ENCODE peak calls at places on chromosomes 5 and 9, in five cellular contexts. Y, Z, R, F and P are unnamed samples.

GRCh38 chr5:149656576-149657182 is 73.4 kb upstream of the PPARGC1B start:
- DNase-seq in Z (no peak), R (peak; percentile 58), F (no peak), Y (peak; percentile 43), P (no peak)

GRCh38 chr5:93925321-93925720 is 183.9 kb upstream of the POU5F2 start:
- DNase-seq in R (no peak), Y (no peak), Z (no peak), F (no peak), P (no peak)

GRCh38 chr9:14373726-14374125 is 59.8 kb upstream of the NFIB start:
- DNase-seq in F (no peak), Y (no peak), R (no peak), Z (no peak), P (no peak)

GRCh38 chr9:18138676-18139075 is 335.3 kb upstream of the ADAMTSL1 start:
- DNase-seq in Z (no peak), Y (no peak), R (no peak), F (no peak), P (no peak)

GRCh38 chr5:54610197-54610898 is 92.8 kb downstream of the SNX18 start:
- DNase-seq in Z (no peak), Y (no peak), R (no peak), F (peak; percentile 51), P (no peak)

GRCh38 chr5:55993628-55994501 is 898 bp downstream of the IL6ST start:
- DNase-seq in Y (no peak), Z (no peak), F (no peak), R (no peak), P (no peak)

GRCh38 chr9:99319048-99319447 is 97.0 kb downstream of the SEC61B start:
- DNase-seq in Z (no peak), F (no peak), Y (no peak), R (no peak), P (no peak)

GRCh38 chr5:139023276-139023675 is 148.1 kb upstream of the LRRTM2 start:
- DNase-seq in Z (no peak), R (no peak), Y (no peak), F (no peak), P (no peak)

GRCh38 chr5:126462239-126463014 is 39.2 kb downstream of the GRAMD2B start:
- DNase-seq in F (no peak), R (no peak), Y (no peak), Z (no peak), P (no peak)

GRCh38 chr5:38800044-38800443 is 45.8 kb upstream of the OSMR start:
- DNase-seq in R (no peak), Z (no peak), Y (no peak), F (no peak), P (no peak)

GRCh38 chr9:69945671-69946141 is 97.9 kb upstream of the MAMDC2 start:
- DNase-seq in F (no peak), Z (no peak), Y (no peak), R (no peak), P (no peak)

GRCh38 chr5:160472482-160472881 is 50.8 kb downstream of the PTTG1 start:
- DNase-seq in Y (no peak), Z (no peak), R (no peak), F (no peak), P (no peak)

GRCh38 chr5:76542887-76543690 is 80.1 kb downstream of the F2RL2 start:
- DNase-seq in Z (no peak), Y (peak; percentile 39), F (no peak), R (peak; percentile 65), P (no peak)

GRCh38 chr5:33549982-33550567 is 109.3 kb downstream of the TARS1 start:
- DNase-seq in F (no peak), Y (no peak), Z (no peak), R (peak; percentile 13), P (no peak)

GRCh38 chr5:36939969-36940858 is 63.6 kb downstream of the NIPBL start:
- DNase-seq in F (no peak), Y (no peak), R (no peak), Z (no peak), P (no peak)

GRCh38 chr5:103511554-103511885 is 51.1 kb downstream of the NUDT12 start:
- DNase-seq in Z (no peak), F (no peak), Y (no peak), R (no peak), P (no peak)

GRCh38 chr9:37300620-37301368 is 121.7 kb upstream of the GRHPR start:
- DNase-seq in R (peak; percentile 60), Z (no peak), F (no peak), Y (no peak), P (no peak)

GRCh38 chr5:156402387-156402921 is 75.5 kb downstream of the SGCD start:
- DNase-seq in F (peak; percentile 87), Y (no peak), Z (no peak), R (no peak), P (no peak)

GRCh38 chr9:125548141-125548540 is 158.9 kb downstream of the MAPKAP1 start:
- DNase-seq in Y (no peak), F (no peak), R (no peak), Z (peak; percentile 79), P (no peak)

GRCh38 chr9:9003184-9003583 is 1203.6 kb upstream of the DMAC1 start:
- DNase-seq in Y (no peak), R (no peak), Z (peak; percentile 16), F (no peak), P (peak; percentile 1)

GRCh38 chr9:136672431-136673087 is 9.8 kb downstream of the EGFL7 start:
- DNase-seq in F (no peak), R (peak; percentile 42), Z (no peak), Y (no peak), P (no peak)

GRCh38 chr9:96232539-96233241 is 69.3 kb downstream of the HSD17B3 start:
- DNase-seq in Z (peak; percentile 41), Y (peak; percentile 67), F (no peak), R (peak; percentile 62), P (peak; percentile 70)

GRCh38 chr5:3276891-3277290 is 318.7 kb upstream of the IRX1 start:
- DNase-seq in F (no peak), Y (no peak), Z (no peak), R (no peak), P (no peak)

GRCh38 chr5:131997727-131998117 is 13.7 kb downstream of the ACSL6 start:
- DNase-seq in R (no peak), Z (no peak), F (no peak), Y (no peak), P (no peak)
- TF ChIP-seq FOXM1 in R (no peak), Z (no peak), F (no peak), Y (no peak), P (no peak)

GRCh38 chr9:114738581-114739316 is 56.8 kb upstream of the TEX48 start:
- DNase-seq in F (peak; percentile 24), Y (peak; percentile 77), Z (peak; percentile 46), R (peak; percentile 73), P (peak; percentile 69)

GRCh38 chr9:114732842-114733241 is 50.9 kb upstream of the TEX48 start:
- DNase-seq in Z (no peak), Y (no peak), F (no peak), R (no peak), P (no peak)

GRCh38 chr9:114735732-114736131 is 53.7 kb upstream of the TEX48 start:
- DNase-seq in F (no peak), Y (no peak), Z (no peak), R (no peak), P (no peak)

GRCh38 chr9:114733814-114734213 is 51.8 kb upstream of the TEX48 start:
- DNase-seq in Y (no peak), F (no peak), Z (no peak), R (no peak), P (no peak)

GRCh38 chr9:114737118-114737517 is 55.1 kb upstream of the TEX48 start:
- DNase-seq in R (no peak), Z (no peak), F (no peak), Y (no peak), P (no peak)
- TF ChIP-seq FOXM1 in R (no peak), Z (no peak), F (no peak), Y (no peak), P (no peak)

GRCh38 chr5:158917731-158918130 is 182.0 kb downstream of the EBF1 start:
- DNase-seq in Z (no peak), F (no peak), Y (no peak), R (no peak), P (no peak)
- TF ChIP-seq FOXM1 in Z (no peak), F (no peak), Y (no peak), R (no peak), P (no peak)

DNA sequence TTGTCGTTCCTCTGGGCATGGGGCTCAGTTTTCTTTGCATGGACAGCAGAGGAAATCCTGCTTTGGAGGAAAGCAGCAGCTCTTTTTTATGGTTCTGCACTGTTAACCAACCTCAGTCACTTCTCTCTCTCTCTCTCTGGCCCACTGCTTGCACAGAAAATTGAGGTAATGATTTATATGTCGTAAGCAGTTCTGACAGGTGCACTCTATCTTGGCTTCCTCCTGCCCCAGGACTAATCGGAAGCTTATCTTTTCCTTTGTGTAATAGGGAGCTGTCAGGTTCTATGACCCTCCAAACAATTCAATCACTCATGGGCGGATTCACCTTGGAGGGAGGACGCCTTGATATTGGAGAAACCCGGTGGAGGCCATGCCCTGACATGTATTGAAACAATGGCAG is 159.7 kb upstream of the GPR151 start:
- DNase-seq in R (no peak), F (no peak), Y (no peak), Z (no peak), P (no peak)
- TF ChIP-seq FOXM1 in R (no peak), F (no peak), Y (no peak), Z (no peak), P (no peak)

GRCh38 chr5:132718544-132719312 is 18.6 kb downstream of the KIF3A start:
- DNase-seq in Y (no peak), R (no peak), Z (no peak), F (no peak), P (no peak)
- TF ChIP-seq FOXM1 in Y (no peak), R (no peak), Z (no peak), F (no peak), P (no peak)

DNA sequence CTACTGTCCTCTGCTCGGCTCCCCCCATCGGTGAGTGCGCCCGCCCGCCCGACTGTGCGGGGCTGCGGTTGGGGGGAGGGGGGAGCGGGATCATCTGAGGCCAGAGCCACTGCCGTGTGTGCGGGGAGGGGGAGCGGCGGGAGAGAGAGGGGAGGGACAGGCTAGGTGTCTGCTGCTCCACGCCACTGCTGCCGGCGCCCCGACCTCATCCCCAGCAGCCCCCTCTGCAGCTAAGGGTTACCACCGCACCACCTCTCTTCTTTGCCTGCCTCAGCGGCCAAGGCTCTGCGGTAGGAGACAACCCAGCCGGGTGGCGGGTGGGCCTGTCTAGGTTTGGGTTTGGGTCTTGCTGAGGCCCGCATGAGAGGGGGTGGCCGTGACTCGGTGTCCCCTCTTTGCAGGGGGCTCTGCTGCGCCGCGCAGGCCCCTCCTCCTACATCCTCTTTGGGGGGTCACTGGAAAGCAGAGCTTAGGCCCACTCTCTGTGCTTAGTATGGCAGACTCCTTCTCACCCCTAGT is 670 bp upstream of the PURA start:
- DNase-seq in Y (no peak), Z (no peak), R (peak; percentile 36), F (no peak), P (peak; percentile 73)
- TF ChIP-seq FOXM1 in Y (no peak), Z (no peak), R (no peak), F (no peak), P (no peak)

GRCh38 chr5:176425138-176425537 is 8.8 kb upstream of the CLTB start:
- DNase-seq in F (no peak), Z (no peak), Y (no peak), R (no peak), P (no peak)
- TF ChIP-seq FOXM1 in F (no peak), Z (no peak), Y (no peak), R (no peak), P (no peak)

GRCh38 chr5:73232266-73233041 is 59.5 kb downstream of the TMEM174 start:
- DNase-seq in F (no peak), R (no peak), Z (no peak), Y (no peak), P (peak; percentile 44)
- TF ChIP-seq FOXM1 in F (no peak), R (no peak), Z (no peak), Y (no peak), P (no peak)